ENCODE peak calls at places on chromosomes 7 and 10, in five cellular contexts. One of them, this sample, is unnamed.

GRCh38 chr7:32506266-32507054 is 11.2 kb downstream of the AVL9 start:
- DNase-seq in non-pigmented ciliary epithelial cell: peak
- DNase-seq in stimulated activated CD8-positive, alpha-beta memory T cell treated with anti-CD3 and anti-CD28 coated beads, Interleukin-15, amount 100 ng/mL, for 48 hours: no peak
- DNase-seq in NCI-H1092 treated with DMSO at 0.1 percent for 48 hours: no peak
- DNase-seq in M059J: peak
- DNase-seq in this sample: peak

GRCh38 chr10:125756853-125757487 is 18.7 kb downstream of the MMP21 start:
- DNase-seq in non-pigmented ciliary epithelial cell: no peak
- DNase-seq in NCI-H1092 treated with DMSO at 0.1 percent for 48 hours: no peak
- DNase-seq in stimulated activated CD8-positive, alpha-beta memory T cell treated with anti-CD3 and anti-CD28 coated beads, Interleukin-15, amount 100 ng/mL, for 48 hours: no peak
- DNase-seq in M059J: no peak
- DNase-seq in this sample: no peak

GRCh38 chr10:14645239-14645960 is 129.3 kb downstream of the FAM107B start:
- DNase-seq in M059J: no peak
- DNase-seq in non-pigmented ciliary epithelial cell: no peak
- DNase-seq in NCI-H1092 treated with DMSO at 0.1 percent for 48 hours: no peak
- DNase-seq in stimulated activated CD8-positive, alpha-beta memory T cell treated with anti-CD3 and anti-CD28 coated beads, Interleukin-15, amount 100 ng/mL, for 48 hours: no peak
- DNase-seq in this sample: no peak

GRCh38 chr7:129066290-129067131 is 11.6 kb upstream of the TNPO3 start:
- DNase-seq in non-pigmented ciliary epithelial cell: no peak
- DNase-seq in stimulated activated CD8-positive, alpha-beta memory T cell treated with anti-CD3 and anti-CD28 coated beads, Interleukin-15, amount 100 ng/mL, for 48 hours: no peak
- DNase-seq in M059J: peak
- DNase-seq in NCI-H1092 treated with DMSO at 0.1 percent for 48 hours: no peak
- DNase-seq in this sample: peak

GRCh38 chr10:35765039-35765662 is 123.1 kb upstream of the FZD8 start:
- DNase-seq in non-pigmented ciliary epithelial cell: no peak
- DNase-seq in stimulated activated CD8-positive, alpha-beta memory T cell treated with anti-CD3 and anti-CD28 coated beads, Interleukin-15, amount 100 ng/mL, for 48 hours: no peak
- DNase-seq in NCI-H1092 treated with DMSO at 0.1 percent for 48 hours: no peak
- DNase-seq in M059J: no peak
- DNase-seq in this sample: no peak

GRCh38 chr7:83355143-83355542 is 192.5 kb upstream of the PCLO start:
- DNase-seq in non-pigmented ciliary epithelial cell: no peak
- DNase-seq in stimulated activated CD8-positive, alpha-beta memory T cell treated with anti-CD3 and anti-CD28 coated beads, Interleukin-15, amount 100 ng/mL, for 48 hours: no peak
- DNase-seq in M059J: no peak
- DNase-seq in NCI-H1092 treated with DMSO at 0.1 percent for 48 hours: no peak
- DNase-seq in this sample: no peak

GRCh38 chr10:72075184-72076115 is 12.9 kb downstream of the SPOCK2 start:
- DNase-seq in non-pigmented ciliary epithelial cell: no peak
- DNase-seq in NCI-H1092 treated with DMSO at 0.1 percent for 48 hours: no peak
- DNase-seq in M059J: no peak
- DNase-seq in stimulated activated CD8-positive, alpha-beta memory T cell treated with anti-CD3 and anti-CD28 coated beads, Interleukin-15, amount 100 ng/mL, for 48 hours: no peak
- DNase-seq in this sample: no peak

GRCh38 chr10:102801496-102801895 is 35.7 kb downstream of the CYP17A1 start:
- DNase-seq in NCI-H1092 treated with DMSO at 0.1 percent for 48 hours: no peak
- DNase-seq in stimulated activated CD8-positive, alpha-beta memory T cell treated with anti-CD3 and anti-CD28 coated beads, Interleukin-15, amount 100 ng/mL, for 48 hours: no peak
- DNase-seq in M059J: peak
- DNase-seq in non-pigmented ciliary epithelial cell: no peak
- DNase-seq in this sample: no peak

GRCh38 chr10:36366843-36367242 is 724.7 kb upstream of the FZD8 start:
- DNase-seq in non-pigmented ciliary epithelial cell: no peak
- DNase-seq in M059J: peak
- DNase-seq in stimulated activated CD8-positive, alpha-beta memory T cell treated with anti-CD3 and anti-CD28 coated beads, Interleukin-15, amount 100 ng/mL, for 48 hours: no peak
- DNase-seq in NCI-H1092 treated with DMSO at 0.1 percent for 48 hours: no peak
- DNase-seq in this sample: no peak

GRCh38 chr10:6022693-6023092 is 39.5 kb downstream of the IL2RA start:
- DNase-seq in non-pigmented ciliary epithelial cell: no peak
- DNase-seq in stimulated activated CD8-positive, alpha-beta memory T cell treated with anti-CD3 and anti-CD28 coated beads, Interleukin-15, amount 100 ng/mL, for 48 hours: no peak
- DNase-seq in NCI-H1092 treated with DMSO at 0.1 percent for 48 hours: no peak
- DNase-seq in M059J: no peak
- DNase-seq in this sample: no peak

GRCh38 chr10:7320072-7320471 is 90.8 kb downstream of the SFMBT2 start:
- DNase-seq in M059J: peak
- DNase-seq in stimulated activated CD8-positive, alpha-beta memory T cell treated with anti-CD3 and anti-CD28 coated beads, Interleukin-15, amount 100 ng/mL, for 48 hours: no peak
- DNase-seq in NCI-H1092 treated with DMSO at 0.1 percent for 48 hours: no peak
- DNase-seq in non-pigmented ciliary epithelial cell: no peak
- DNase-seq in this sample: no peak

GRCh38 chr10:49539320-49539885 is 482 bp upstream of the ERCC6 start:
- DNase-seq in NCI-H1092 treated with DMSO at 0.1 percent for 48 hours: peak
- DNase-seq in stimulated activated CD8-positive, alpha-beta memory T cell treated with anti-CD3 and anti-CD28 coated beads, Interleukin-15, amount 100 ng/mL, for 48 hours: no peak
- DNase-seq in M059J: peak
- DNase-seq in non-pigmented ciliary epithelial cell: no peak
- DNase-seq in this sample: peak

GRCh38 chr10:125264752-125265578 is 104.6 kb upstream of the CTBP2 start:
- DNase-seq in NCI-H1092 treated with DMSO at 0.1 percent for 48 hours: no peak
- DNase-seq in stimulated activated CD8-positive, alpha-beta memory T cell treated with anti-CD3 and anti-CD28 coated beads, Interleukin-15, amount 100 ng/mL, for 48 hours: no peak
- DNase-seq in non-pigmented ciliary epithelial cell: no peak
- DNase-seq in M059J: no peak
- DNase-seq in this sample: no peak

GRCh38 chr7:726084-726853 is at the start of gene DNAAF5:
- DNase-seq in non-pigmented ciliary epithelial cell: peak
- DNase-seq in stimulated activated CD8-positive, alpha-beta memory T cell treated with anti-CD3 and anti-CD28 coated beads, Interleukin-15, amount 100 ng/mL, for 48 hours: peak
- DNase-seq in M059J: peak
- DNase-seq in NCI-H1092 treated with DMSO at 0.1 percent for 48 hours: peak
- DNase-seq in this sample: peak

GRCh38 chr10:103186128-103186527 is 6.9 kb downstream of the NT5C2 start:
- DNase-seq in non-pigmented ciliary epithelial cell: no peak
- DNase-seq in M059J: no peak
- DNase-seq in stimulated activated CD8-positive, alpha-beta memory T cell treated with anti-CD3 and anti-CD28 coated beads, Interleukin-15, amount 100 ng/mL, for 48 hours: no peak
- DNase-seq in NCI-H1092 treated with DMSO at 0.1 percent for 48 hours: no peak
- DNase-seq in this sample: no peak

GRCh38 chr7:10571759-10572158 is 401.9 kb upstream of the PHF14 start:
- DNase-seq in M059J: no peak
- DNase-seq in non-pigmented ciliary epithelial cell: no peak
- DNase-seq in NCI-H1092 treated with DMSO at 0.1 percent for 48 hours: no peak
- DNase-seq in stimulated activated CD8-positive, alpha-beta memory T cell treated with anti-CD3 and anti-CD28 coated beads, Interleukin-15, amount 100 ng/mL, for 48 hours: no peak
- DNase-seq in this sample: no peak

GRCh38 chr7:45580053-45580872 is 6.1 kb downstream of the ADCY1 start:
- DNase-seq in NCI-H1092 treated with DMSO at 0.1 percent for 48 hours: peak
- DNase-seq in M059J: no peak
- DNase-seq in non-pigmented ciliary epithelial cell: no peak
- DNase-seq in stimulated activated CD8-positive, alpha-beta memory T cell treated with anti-CD3 and anti-CD28 coated beads, Interleukin-15, amount 100 ng/mL, for 48 hours: no peak
- DNase-seq in this sample: no peak

GRCh38 chr10:46551701-46552525 is 4.5 kb downstream of the GPRIN2 start:
- DNase-seq in stimulated activated CD8-positive, alpha-beta memory T cell treated with anti-CD3 and anti-CD28 coated beads, Interleukin-15, amount 100 ng/mL, for 48 hours: no peak
- DNase-seq in non-pigmented ciliary epithelial cell: no peak
- DNase-seq in NCI-H1092 treated with DMSO at 0.1 percent for 48 hours: no peak
- DNase-seq in M059J: no peak
- DNase-seq in this sample: no peak

GRCh38 chr7:55342216-55342871 is 22.8 kb upstream of the LANCL2 start:
- DNase-seq in stimulated activated CD8-positive, alpha-beta memory T cell treated with anti-CD3 and anti-CD28 coated beads, Interleukin-15, amount 100 ng/mL, for 48 hours: no peak
- DNase-seq in non-pigmented ciliary epithelial cell: no peak
- DNase-seq in M059J: no peak
- DNase-seq in NCI-H1092 treated with DMSO at 0.1 percent for 48 hours: no peak
- DNase-seq in this sample: no peak

GRCh38 chr10:125799446-125799845 is 23.6 kb downstream of the UROS start:
- DNase-seq in NCI-H1092 treated with DMSO at 0.1 percent for 48 hours: no peak
- DNase-seq in M059J: no peak
- DNase-seq in stimulated activated CD8-positive, alpha-beta memory T cell treated with anti-CD3 and anti-CD28 coated beads, Interleukin-15, amount 100 ng/mL, for 48 hours: no peak
- DNase-seq in non-pigmented ciliary epithelial cell: no peak
- DNase-seq in this sample: no peak

GRCh38 chr10:131843089-131843595 is 57.7 kb upstream of the PPP2R2D start:
- DNase-seq in non-pigmented ciliary epithelial cell: no peak
- DNase-seq in stimulated activated CD8-positive, alpha-beta memory T cell treated with anti-CD3 and anti-CD28 coated beads, Interleukin-15, amount 100 ng/mL, for 48 hours: no peak
- DNase-seq in NCI-H1092 treated with DMSO at 0.1 percent for 48 hours: no peak
- DNase-seq in M059J: no peak
- DNase-seq in this sample: no peak

GRCh38 chr10:42932735-42933453 is 144.0 kb upstream of the RET start:
- DNase-seq in NCI-H1092 treated with DMSO at 0.1 percent for 48 hours: no peak
- DNase-seq in non-pigmented ciliary epithelial cell: no peak
- DNase-seq in M059J: no peak
- DNase-seq in stimulated activated CD8-positive, alpha-beta memory T cell treated with anti-CD3 and anti-CD28 coated beads, Interleukin-15, amount 100 ng/mL, for 48 hours: peak
- DNase-seq in this sample: no peak

GRCh38 chr10:27741173-27742091 is 4.2 kb downstream of the MKX start:
- DNase-seq in NCI-H1092 treated with DMSO at 0.1 percent for 48 hours: no peak
- DNase-seq in non-pigmented ciliary epithelial cell: no peak
- DNase-seq in M059J: no peak
- DNase-seq in stimulated activated CD8-positive, alpha-beta memory T cell treated with anti-CD3 and anti-CD28 coated beads, Interleukin-15, amount 100 ng/mL, for 48 hours: no peak
- DNase-seq in this sample: no peak

GRCh38 chr7:55063633-55064032 is 44.8 kb downstream of the EGFR start:
- DNase-seq in M059J: peak
- DNase-seq in non-pigmented ciliary epithelial cell: no peak
- DNase-seq in NCI-H1092 treated with DMSO at 0.1 percent for 48 hours: no peak
- DNase-seq in stimulated activated CD8-positive, alpha-beta memory T cell treated with anti-CD3 and anti-CD28 coated beads, Interleukin-15, amount 100 ng/mL, for 48 hours: no peak
- DNase-seq in this sample: peak

GRCh38 chr7:17681965-17682364 is 258.3 kb downstream of the SNX13 start:
- DNase-seq in non-pigmented ciliary epithelial cell: no peak
- DNase-seq in NCI-H1092 treated with DMSO at 0.1 percent for 48 hours: no peak
- DNase-seq in M059J: peak
- DNase-seq in stimulated activated CD8-positive, alpha-beta memory T cell treated with anti-CD3 and anti-CD28 coated beads, Interleukin-15, amount 100 ng/mL, for 48 hours: no peak
- DNase-seq in this sample: peak

GRCh38 chr7:23357190-23358093 is 58.3 kb downstream of the MALSU1 start:
- DNase-seq in stimulated activated CD8-positive, alpha-beta memory T cell treated with anti-CD3 and anti-CD28 coated beads, Interleukin-15, amount 100 ng/mL, for 48 hours: no peak
- DNase-seq in NCI-H1092 treated with DMSO at 0.1 percent for 48 hours: peak
- DNase-seq in non-pigmented ciliary epithelial cell: no peak
- DNase-seq in M059J: peak
- DNase-seq in this sample: peak

GRCh38 chr10:11588878-11589277 is 22.6 kb downstream of the USP6NL start:
- DNase-seq in stimulated activated CD8-positive, alpha-beta memory T cell treated with anti-CD3 and anti-CD28 coated beads, Interleukin-15, amount 100 ng/mL, for 48 hours: no peak
- DNase-seq in non-pigmented ciliary epithelial cell: no peak
- DNase-seq in NCI-H1092 treated with DMSO at 0.1 percent for 48 hours: no peak
- DNase-seq in M059J: no peak
- DNase-seq in this sample: no peak

GRCh38 chr7:69256634-69257081 is 341.6 kb upstream of the AUTS2 start:
- DNase-seq in non-pigmented ciliary epithelial cell: no peak
- DNase-seq in NCI-H1092 treated with DMSO at 0.1 percent for 48 hours: no peak
- DNase-seq in M059J: peak
- DNase-seq in stimulated activated CD8-positive, alpha-beta memory T cell treated with anti-CD3 and anti-CD28 coated beads, Interleukin-15, amount 100 ng/mL, for 48 hours: no peak
- DNase-seq in this sample: peak

GRCh38 chr10:124235232-124235631 is 141.8 kb upstream of the CHST15 start:
- DNase-seq in stimulated activated CD8-positive, alpha-beta memory T cell treated with anti-CD3 and anti-CD28 coated beads, Interleukin-15, amount 100 ng/mL, for 48 hours: no peak
- DNase-seq in non-pigmented ciliary epithelial cell: no peak
- DNase-seq in M059J: no peak
- DNase-seq in NCI-H1092 treated with DMSO at 0.1 percent for 48 hours: no peak
- DNase-seq in this sample: no peak

This sample was measured in H4.